ENCODE peak calls at places on chromosomes 3 and 15, in eight cellular contexts. C is activated CD8-positive, alpha-beta memory T cell treated with anti-CD3 and anti-CD28 coated beads for 48 hours; M is NCI-H1048; K is activated T-cell treated with anti-CD3 and anti-CD28 coated beads for 1 hour; O is COR-L47; H is mesendoderm; A is effector memory CD8-positive, alpha-beta T cell; W is ureter. B is an unnamed sample.

GRCh38 chr3:49500408-49501257 is 30.6 kb downstream of the DAG1 start:
- DNase-seq in K (no peak), H (no peak), A (no peak), M (no peak), C (no peak), W (peak; percentile 47), O (no peak), B (no peak)

GRCh38 chr3:29822051-29822450 is 541.2 kb downstream of the RBMS3 start:
- DNase-seq in O (no peak), H (no peak), M (no peak), W (no peak), A (no peak), C (no peak), K (no peak), B (no peak)

GRCh38 chr3:130384547-130384946 is 39.1 kb downstream of the COL6A5 start:
- DNase-seq in W (no peak), A (no peak), H (no peak), M (no peak), C (no peak), K (no peak), O (no peak), B (no peak)

GRCh38 chr15:81271761-81272644 is 51.9 kb downstream of the STARD5 start:
- DNase-seq in K (no peak), M (no peak), H (no peak), W (no peak), C (no peak), O (no peak), A (no peak), B (no peak)

GRCh38 chr3:41682996-41683395 is 278.9 kb downstream of the ULK4 start:
- DNase-seq in C (no peak), A (no peak), M (no peak), K (no peak), H (no peak), O (no peak), W (no peak), B (no peak)

GRCh38 chr3:195356151-195357086 is 85.5 kb upstream of the XXYLT1 start:
- DNase-seq in A (no peak), H (peak; percentile 34), C (no peak), O (no peak), M (no peak), W (no peak), K (no peak), B (no peak)

GRCh38 chr15:59885832-59886231 is 118.3 kb upstream of the FOXB1 start:
- DNase-seq in H (no peak), M (no peak), O (peak; percentile 89), K (no peak), A (no peak), W (no peak), C (no peak), B (no peak)

GRCh38 chr3:51675201-51675611 is 4.2 kb downstream of the TEX264 start:
- DNase-seq in A (no peak), O (no peak), M (no peak), W (no peak), K (no peak), C (no peak), H (no peak), B (no peak)

GRCh38 chr15:33994005-33994615 is 25.8 kb downstream of the CHRM5 start:
- DNase-seq in H (peak; percentile 77), M (no peak), O (peak; percentile 25), A (no peak), K (no peak), C (no peak), W (no peak), B (no peak)

GRCh38 chr15:91468861-91469260 is 368.8 kb downstream of the SV2B start:
- DNase-seq in A (no peak), M (no peak), O (no peak), H (peak; percentile 77), C (no peak), K (no peak), W (no peak), B (peak; percentile 27)

GRCh38 chr15:57375827-57376694 is at the start of gene CGNL1:
- DNase-seq in W (no peak), M (no peak), C (no peak), K (no peak), H (peak; percentile 67), O (no peak), A (no peak), B (no peak)

GRCh38 chr3:108352176-108352575 is 55.8 kb downstream of the HHLA2 start:
- DNase-seq in K (no peak), W (no peak), M (no peak), A (no peak), H (no peak), O (no peak), C (no peak), B (no peak)

GRCh38 chr15:48541659-48542334 is 103.7 kb downstream of the FBN1 start:
- DNase-seq in W (no peak), A (no peak), O (no peak), M (no peak), K (no peak), C (no peak), H (no peak), B (no peak)

GRCh38 chr3:175392653-175393052 is 533.5 kb downstream of the NAALADL2 start:
- DNase-seq in A (no peak), C (no peak), M (no peak), O (no peak), K (no peak), H (no peak), W (no peak), B (no peak)

GRCh38 chr3:38551026-38551832 is 55.1 kb downstream of the EXOG start:
- DNase-seq in M (no peak), A (no peak), H (no peak), W (peak; percentile 32), O (no peak), C (no peak), K (no peak), B (no peak)

GRCh38 chr3:21466491-21466890 is 284.5 kb downstream of the ZNF385D start:
- DNase-seq in W (no peak), M (no peak), O (no peak), K (no peak), A (no peak), H (no peak), C (no peak), B (no peak)

GRCh38 chr15:65930134-65930533 is 60.8 kb downstream of the RAB11A start:
- DNase-seq in C (no peak), H (no peak), W (no peak), K (no peak), O (peak; percentile 75), M (no peak), A (no peak), B (no peak)

GRCh38 chr3:152352559-152352958 is 83.8 kb downstream of the MBNL1 start:
- DNase-seq in W (no peak), C (no peak), A (no peak), H (peak; percentile 36), M (no peak), K (no peak), O (no peak), B (no peak)

GRCh38 chr3:133464573-133464972 is 64.7 kb downstream of the BFSP2 start:
- DNase-seq in K (no peak), C (no peak), A (no peak), M (no peak), O (peak; percentile 81), H (no peak), W (no peak), B (no peak)

B was measured in activated CD4-positive, alpha-beta T cell treated with anti-CD3 and anti-CD28 coated beads, Interleukin-2, amount 50 U/mL, for 48 hours.